ENCODE peak calls at places on chromosomes 16 and 17, in eight cellular contexts. L is Caki2; M is EL; F is HuH-7.5; N is T1000; H is A549; R is CD4-positive, CD25-positive, alpha-beta regulatory T cell; I is stimulated activated CD4-positive, alpha-beta T cell treated with anti-CD3 and anti-CD28 coated beads, Interleukin-1b, Interleukin-23, amount 100 ng/mL, for 4 hours. E is an unnamed sample.

GRCh38 chr16:66459878-66460277 is 32.8 kb downstream of the BEAN1 start:
- DNase-seq in L (no peak), M (peak; percentile 12), F (no peak), N (no peak), H (no peak), R (no peak), I (no peak), E (no peak)

GRCh38 chr16:67672739-67673662 is 6.4 kb downstream of the C16orf86 start:
- DNase-seq in L (peak; percentile 31), M (peak; percentile 72), F (peak; percentile 83), N (no peak), H (peak; percentile 84), R (peak; percentile 36), I (no peak), E (peak; percentile 59)

GRCh38 chr16:57999971-58000705 is at the start of gene ZNF319:
- DNase-seq in L (no peak), M (no peak), F (peak; percentile 64), N (no peak), H (no peak), R (peak; percentile 42), I (peak; percentile 12), E (no peak)

GRCh38 chr16:11692651-11693050 is 24.4 kb downstream of the SNN start:
- DNase-seq in L (no peak), M (no peak), F (no peak), N (no peak), H (no peak), R (no peak), I (no peak), E (peak; percentile 13)

GRCh38 chr16:1859650-1860049 is 12.3 kb downstream of the MEIOB start:
- DNase-seq in L (no peak), M (no peak), F (no peak), N (no peak), H (no peak), R (no peak), I (no peak), E (no peak)

GRCh38 chr16:20901441-20902112 is 1.0 kb downstream of the LYRM1 start:
- DNase-seq in L (peak; percentile 57), M (peak; percentile 57), F (peak; percentile 39), N (no peak), H (peak; percentile 52), R (no peak), I (no peak), E (no peak)

GRCh38 chr17:31902693-31903092 is 1.2 kb upstream of the UTP6 start:
- DNase-seq in L (no peak), M (no peak), F (no peak), N (no peak), H (no peak), R (no peak), I (no peak), E (no peak)

GRCh38 chr17:45902892-45903346 is 8.6 kb downstream of the MAPT start:
- DNase-seq in L (no peak), M (no peak), F (no peak), N (no peak), H (no peak), R (no peak), I (no peak), E (no peak)

GRCh38 chr17:62794666-62794971 is 13.5 kb downstream of the MARCHF10 start:
- DNase-seq in L (no peak), M (no peak), F (no peak), N (no peak), H (no peak), R (no peak), I (no peak), E (no peak)

GRCh38 chr16:66658143-66658859 is 38.2 kb downstream of the CMTM4 start:
- DNase-seq in L (no peak), M (no peak), F (no peak), N (no peak), H (no peak), R (no peak), I (no peak), E (no peak)

GRCh38 chr17:38544839-38545209 is 60.9 kb downstream of the SRCIN1 start:
- DNase-seq in L (no peak), M (no peak), F (no peak), N (no peak), H (no peak), R (no peak), I (no peak), E (no peak)

GRCh38 chr17:14838567-14838966 is 426.6 kb downstream of the PMP22 start:
- DNase-seq in L (no peak), M (peak; percentile 27), F (no peak), N (no peak), H (no peak), R (no peak), I (no peak), E (no peak)

GRCh38 chr17:73007447-73007846 is 85.0 kb downstream of the SLC39A11 start:
- DNase-seq in L (no peak), M (no peak), F (no peak), N (no peak), H (no peak), R (no peak), I (no peak), E (no peak)

GRCh38 chr16:31764103-31764502 is 109.5 kb upstream of the ZNF267 start:
- DNase-seq in L (no peak), M (no peak), F (no peak), N (no peak), H (no peak), R (no peak), I (no peak), E (no peak)

GRCh38 chr17:17570207-17570797 is 21.2 kb downstream of the PEMT start:
- DNase-seq in L (no peak), M (peak; percentile 31), F (peak; percentile 72), N (no peak), H (peak; percentile 80), R (no peak), I (no peak), E (no peak)

GRCh38 chr16:2296662-2297505 is 29.0 kb upstream of the RNPS1 start:
- DNase-seq in L (no peak), M (peak; percentile 44), F (peak; percentile 53), N (no peak), H (peak; percentile 22), R (no peak), I (no peak), E (no peak)

GRCh38 chr16:89565506-89566372 is 5.3 kb downstream of the RPL13 start:
- DNase-seq in L (peak; percentile 75), M (peak; percentile 63), F (peak; percentile 78), N (no peak), H (peak; percentile 50), R (no peak), I (peak; percentile 59), E (peak; percentile 33)

GRCh38 chr16:54106078-54106477 is 180.5 kb downstream of the IRX3 start:
- DNase-seq in L (no peak), M (no peak), F (no peak), N (no peak), H (no peak), R (no peak), I (no peak), E (no peak)

GRCh38 chr16:68715471-68715870 is 21.6 kb upstream of the CDH1 start:
- DNase-seq in L (no peak), M (no peak), F (no peak), N (no peak), H (no peak), R (no peak), I (no peak), E (no peak)

GRCh38 chr17:19533718-19534561 is at the start of gene SLC47A1:
- DNase-seq in L (peak; percentile 48), M (peak; percentile 57), F (peak; percentile 48), N (no peak), H (peak; percentile 76), R (no peak), I (peak; percentile 18), E (no peak)

GRCh38 chr16:71885261-71885650 is 1.3 kb upstream of the ZNF821 start:
- DNase-seq in L (no peak), M (no peak), F (no peak), N (no peak), H (no peak), R (no peak), I (no peak), E (no peak)

GRCh38 chr16:67857547-67858233 is 10.2 kb upstream of the CENPT start:
- DNase-seq in L (peak; percentile 95), M (peak; percentile 92), F (peak; percentile 78), N (peak; percentile 84), H (peak; percentile 96), R (no peak), I (no peak), E (no peak)

GRCh38 chr16:53948734-53949430 is 244.9 kb downstream of the FTO start:
- DNase-seq in L (no peak), M (no peak), F (no peak), N (no peak), H (no peak), R (no peak), I (no peak), E (no peak)

GRCh38 chr17:36608794-36609497 is 7.6 kb downstream of the MRM1 start:
- DNase-seq in L (peak; percentile 59), M (peak; percentile 60), F (no peak), N (peak; percentile 15), H (no peak), R (no peak), I (no peak), E (no peak)

GRCh38 chr17:8941520-8941919 is 24.0 kb downstream of the PIK3R5 start:
- DNase-seq in L (no peak), M (no peak), F (no peak), N (no peak), H (no peak), R (peak; percentile 68), I (peak; percentile 47), E (no peak)

GRCh38 chr16:57367111-57367752 is 5.1 kb upstream of the CX3CL1 start:
- DNase-seq in L (no peak), M (peak; percentile 26), F (no peak), N (no peak), H (no peak), R (no peak), I (no peak), E (no peak)

GRCh38 chr17:67559381-67559966 is 158.3 kb upstream of the NOL11 start:
- DNase-seq in L (no peak), M (no peak), F (no peak), N (no peak), H (no peak), R (no peak), I (no peak), E (no peak)

GRCh38 chr17:80529104-80529903 is 15.3 kb upstream of the RPTOR start:
- DNase-seq in L (no peak), M (no peak), F (no peak), N (no peak), H (no peak), R (no peak), I (no peak), E (no peak)

GRCh38 chr17:56801506-56802178 is 32.1 kb downstream of the C17orf67 start:
- DNase-seq in L (no peak), M (no peak), F (no peak), N (no peak), H (no peak), R (no peak), I (no peak), E (no peak)

GRCh38 chr17:79925242-79925957 is 86.2 kb upstream of the CBX4 start:
- DNase-seq in L (peak; percentile 21), M (peak; percentile 30), F (no peak), N (no peak), H (peak; percentile 72), R (no peak), I (no peak), E (no peak)

GRCh38 chr17:31155208-31155810 is 60.5 kb downstream of the NF1 start:
- DNase-seq in L (no peak), M (peak; percentile 50), F (no peak), N (no peak), H (no peak), R (no peak), I (no peak), E (no peak)

GRCh38 chr16:83995756-83996155 is 27.7 kb downstream of the NECAB2 start:
- DNase-seq in L (no peak), M (no peak), F (peak; percentile 54), N (no peak), H (no peak), R (no peak), I (no peak), E (no peak)

GRCh38 chr17:44362964-44363612 is 565 bp downstream of the FAM171A2 start:
- DNase-seq in L (no peak), M (no peak), F (peak; percentile 71), N (no peak), H (peak; percentile 68), R (no peak), I (no peak), E (no peak)

GRCh38 chr17:57637668-57638010 is 107.5 kb downstream of the CCDC182 start:
- DNase-seq in L (no peak), M (no peak), F (no peak), N (no peak), H (no peak), R (no peak), I (no peak), E (no peak)

E was measured in naive thymus-derived CD4-positive, alpha-beta T cell.